ENCODE peak calls at places on chromosome 19, in nine cellular contexts. Q is fibroblast of the aortic adventitia; F is tibial nerve; A is Jurkat, Clone E6-1; B is BE2C; O is mucosa of descending colon; E is CD8-positive, alpha-beta T cell; R is HL-60; S is AG10803. D is an unnamed sample.

GRCh38 chr19:19527674-19528625 is 761 bp upstream of the YJEFN3 start:
- DNase-seq in R (no peak), Q (no peak), B (no peak), E (no peak), S (no peak), A (no peak), O (no peak), F (no peak), D (no peak)

GRCh38 chr19:40501599-40501998 is 34.8 kb downstream of the SPTBN4 start:
- DNase-seq in R (no peak), F (no peak), O (no peak), B (no peak), E (no peak), S (no peak), A (no peak), Q (no peak), D (no peak)

GRCh38 chr19:34881982-34882381 is 44.7 kb upstream of the ZNF30 start:
- DNase-seq in B (no peak), R (no peak), S (peak; percentile 1), A (no peak), F (no peak), O (no peak), E (no peak), Q (no peak), D (no peak)

GRCh38 chr19:10812902-10813404 is 23.1 kb downstream of the TMED1 start:
- DNase-seq in O (peak; percentile 29), E (peak; percentile 28), Q (peak; percentile 92), R (peak; percentile 94), A (no peak), F (peak; percentile 38), B (no peak), S (peak; percentile 95), D (no peak)

GRCh38 chr19:57719424-57719823 is 8.0 kb downstream of the ZNF671 start:
- DNase-seq in Q (no peak), R (no peak), O (no peak), A (no peak), B (no peak), E (no peak), S (no peak), F (no peak), D (no peak)

GRCh38 chr19:12913871-12914690 is 5.0 kb downstream of the SYCE2 start:
- DNase-seq in A (peak; percentile 92), E (peak; percentile 67), R (peak; percentile 97), S (peak; percentile 67), B (no peak), F (peak; percentile 39), Q (no peak), O (no peak), D (no peak)

GRCh38 chr19:2774953-2775555 is 8.0 kb downstream of the SGTA start:
- DNase-seq in F (no peak), O (no peak), R (no peak), S (no peak), E (no peak), B (no peak), A (no peak), Q (no peak), D (no peak)

GRCh38 chr19:43651758-43652545 is 12.3 kb upstream of the CADM4 start:
- DNase-seq in B (peak; percentile 63), R (peak; percentile 70), E (peak; percentile 33), S (peak; percentile 58), A (no peak), Q (peak; percentile 68), F (peak; percentile 71), O (peak; percentile 76), D (no peak)

GRCh38 chr19:7917292-7918061 is 2.7 kb upstream of the SNAPC2 start:
- DNase-seq in R (peak; percentile 68), E (peak; percentile 58), F (no peak), Q (peak; percentile 45), S (peak; percentile 59), A (no peak), O (peak; percentile 76), B (peak; percentile 81), D (no peak)

GRCh38 chr19:7869453-7869909 is 4.7 kb downstream of the PRR36 start:
- DNase-seq in Q (peak; percentile 25), A (no peak), E (peak; percentile 82), S (no peak), O (peak; percentile 86), R (peak; percentile 67), F (no peak), B (no peak), D (no peak)

GRCh38 chr19:20367811-20368294 is 197.7 kb downstream of the ZNF737 start:
- DNase-seq in S (no peak), O (no peak), R (no peak), A (no peak), F (no peak), E (no peak), B (no peak), Q (no peak), D (peak; percentile 58)

GRCh38 chr19:48417436-48417835 is 24.0 kb downstream of the GRIN2D start:
- DNase-seq in Q (no peak), A (no peak), E (no peak), O (no peak), S (no peak), F (no peak), R (no peak), B (no peak), D (no peak)

GRCh38 chr19:6529937-6530384 is 865 bp upstream of the TNFSF9 start:
- DNase-seq in F (no peak), A (no peak), E (no peak), B (no peak), Q (no peak), S (no peak), O (no peak), R (no peak), D (no peak)
- H3K4me3 ChIP-seq in F (peak overlapping the region; percentile 42), A (no peak overlapping the region), E (no peak overlapping the region), B (peak overlapping the region; percentile 62), Q (peak overlapping the region; percentile 96), S (peak overlapping the region; percentile 92), O (no peak overlapping the region), R (no peak overlapping the region), D (no peak overlapping the region)

GRCh38 chr19:1105873-1106840 is 2.4 kb downstream of the GPX4 start:
- DNase-seq in R (no peak), O (peak; percentile 46), S (peak; percentile 24), Q (no peak), E (no peak), F (no peak), B (no peak), A (no peak), D (no peak)
- H3K4me3 ChIP-seq in R (no peak overlapping the region), O (no peak overlapping the region), S (peak overlapping the region; percentile 77), Q (peak overlapping the region; percentile 80), E (no peak overlapping the region), F (no peak overlapping the region), B (no peak overlapping the region), A (no peak overlapping the region), D (no peak overlapping the region)

GRCh38 chr19:33396701-33397535 is 23.4 kb downstream of the CEBPG start:
- DNase-seq in O (peak; percentile 21), F (no peak), E (no peak), Q (no peak), B (peak; percentile 11), R (no peak), A (no peak), S (no peak), D (no peak)

GRCh38 chr19:33399081-33399744 is 25.7 kb downstream of the CEBPG start:
- DNase-seq in S (no peak), F (no peak), A (no peak), B (peak; percentile 6), R (no peak), Q (no peak), E (no peak), O (no peak), D (no peak)

GRCh38 chr19:33395561-33396550 is 22.3 kb downstream of the CEBPG start:
- DNase-seq in B (peak; percentile 7), Q (peak; percentile 63), R (no peak), F (peak; percentile 66), E (no peak), S (peak; percentile 71), A (no peak), O (peak; percentile 36), D (no peak)

GRCh38 chr19:33398361-33399060 is 25.0 kb downstream of the CEBPG start:
- DNase-seq in R (no peak), F (no peak), Q (no peak), E (no peak), B (no peak), A (no peak), S (no peak), O (peak; percentile 16), D (no peak)

GRCh38 chr19:33397536-33398360 is 24.2 kb downstream of the CEBPG start:
- DNase-seq in R (no peak), E (no peak), B (peak; percentile 59), Q (no peak), F (no peak), S (no peak), O (peak; percentile 15), A (no peak), D (no peak)
- H3K4me3 ChIP-seq in R (no peak overlapping the region), E (no peak overlapping the region), B (no peak overlapping the region), Q (no peak overlapping the region), F (no peak overlapping the region), S (no peak overlapping the region), O (no peak overlapping the region), A (no peak overlapping the region), D (no peak overlapping the region)

GRCh38 chr19:17936379-17936778 is 3.6 kb downstream of the CCDC124 start:
- DNase-seq in B (no peak), R (no peak), S (no peak), F (no peak), A (no peak), O (no peak), E (no peak), Q (no peak), D (no peak)

GRCh38 chr19:17937371-17937900 is 4.6 kb downstream of the CCDC124 start:
- DNase-seq in A (no peak), F (no peak), B (no peak), S (no peak), Q (no peak), O (no peak), E (no peak), R (no peak), D (no peak)

GRCh38 chr19:17942582-17943283 is 9.9 kb downstream of the CCDC124 start:
- DNase-seq in E (no peak), B (peak; percentile 23), Q (no peak), A (no peak), F (no peak), O (no peak), S (no peak), R (no peak), D (no peak)

GRCh38 chr19:17942181-17942580 is 9.4 kb downstream of the CCDC124 start:
- DNase-seq in E (no peak), A (no peak), S (no peak), R (no peak), O (no peak), Q (no peak), B (no peak), F (no peak), D (no peak)

DNA sequence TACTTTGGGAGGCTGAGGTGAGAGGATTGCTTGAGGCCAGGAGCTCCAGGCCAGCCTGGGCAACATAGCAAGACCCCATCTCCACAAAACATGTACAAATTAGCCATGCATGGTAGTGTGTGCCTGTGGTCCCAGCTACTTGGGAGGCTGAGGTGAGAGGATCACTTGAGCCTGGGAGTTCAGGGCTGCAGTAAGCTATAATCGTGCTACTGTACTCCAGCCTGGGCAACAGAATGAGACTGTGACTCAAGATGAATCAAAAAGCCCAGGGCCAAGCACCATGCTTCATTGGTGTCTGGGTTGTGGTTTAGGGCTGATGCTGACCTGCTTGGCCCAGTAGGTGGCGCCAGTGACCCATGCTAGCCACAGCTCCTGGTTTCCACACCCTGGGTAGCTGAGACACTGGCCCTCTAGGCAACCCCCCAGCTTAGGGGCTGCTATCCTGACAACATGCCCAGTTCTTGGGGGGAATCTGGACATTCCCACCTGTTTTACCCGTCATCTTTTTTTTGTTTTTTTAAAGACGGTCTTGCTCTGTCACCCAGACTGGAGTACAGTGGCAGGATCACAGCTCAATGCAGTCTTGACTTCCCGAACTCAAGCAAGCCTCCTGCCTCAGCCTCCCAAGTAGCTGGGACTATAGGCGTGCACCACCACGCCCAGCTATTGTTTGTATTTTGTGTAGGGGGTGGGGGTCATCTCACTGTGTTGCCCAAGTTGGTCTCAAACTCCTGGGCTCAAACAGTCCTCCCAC is 5.5 kb downstream of the CCDC124 start:
- DNase-seq in Q (peak; percentile 87), F (peak; percentile 76), R (peak; percentile 75), E (peak; percentile 83), B (peak; percentile 84), O (peak; percentile 87), A (peak; percentile 44), S (peak; percentile 81), D (no peak)
- H3K4me3 ChIP-seq in Q (no peak overlapping the region), F (no peak overlapping the region), R (no peak overlapping the region), E (no peak overlapping the region), B (no peak overlapping the region), O (no peak overlapping the region), A (no peak overlapping the region), S (no peak overlapping the region), D (no peak overlapping the region)

D was measured in iPS DF 6.9.